ENCODE peak calls at places on chromosomes 2 and 18, in nine cellular contexts. A is astrocyte, S is OCI-LY7, O is heart right ventricle, P is SK-N-SH, Z is bronchial epithelial cell, J is psoas muscle, G is fibroblast of lung, F is cardiac muscle cell. W is an unnamed sample.
A peak's percentile ranks its signal among the peaks of the same experiment; 100 is the strongest.

GRCh38 chr2:99468155-99468554 is 21.7 kb downstream of the REV1 start:
- DNase-seq in Z (no peak), A (peak; percentile 35), F (peak; percentile 23), G (peak; percentile 40), J (no peak), O (no peak), P (no peak), S (no peak), W (no peak)

GRCh38 chr2:63737085-63737701 is 104.5 kb upstream of the UGP2 start:
- DNase-seq in A (no peak), Z (peak; percentile 87), S (no peak), G (no peak), F (no peak), P (no peak), J (no peak), O (no peak), W (no peak)

GRCh38 chr2:134087371-134087921 is 166.4 kb upstream of the MGAT5 start:
- DNase-seq in S (no peak), F (no peak), J (no peak), G (peak; percentile 59), A (peak; percentile 53), P (no peak), O (no peak), Z (no peak), W (no peak)

GRCh38 chr18:67417864-67418523 is 98.5 kb downstream of the DSEL start:
- DNase-seq in J (no peak), Z (peak; percentile 41), G (peak; percentile 52), A (peak; percentile 37), P (no peak), F (no peak), S (no peak), O (no peak), W (no peak)

GRCh38 chr2:24831736-24832421 is 38.7 kb downstream of the CENPO start:
- DNase-seq in P (peak; percentile 50), O (peak; percentile 54), Z (no peak), S (no peak), A (no peak), F (no peak), G (no peak), J (peak; percentile 80), W (no peak)

GRCh38 chr2:128442053-128442751 is 123.5 kb upstream of the HS6ST1 start:
- DNase-seq in F (no peak), G (no peak), P (no peak), Z (no peak), S (no peak), J (no peak), O (no peak), A (no peak), W (no peak)

GRCh38 chr2:98555681-98556080 is 52.6 kb downstream of the COA5 start:
- DNase-seq in P (no peak), A (no peak), F (no peak), G (no peak), Z (no peak), J (no peak), S (no peak), O (no peak), W (no peak)

GRCh38 chr2:240131941-240132650 is 4.0 kb downstream of the COPS9 start:
- DNase-seq in J (peak; percentile 19), Z (no peak), F (no peak), G (no peak), A (no peak), P (no peak), S (no peak), O (no peak), W (no peak)

GRCh38 chr18:44526705-44527415 is 153.8 kb upstream of the SETBP1 start:
- DNase-seq in J (no peak), P (no peak), A (no peak), O (no peak), F (no peak), S (no peak), Z (no peak), G (no peak), W (no peak)

GRCh38 chr18:6644841-6645240 is 84.7 kb upstream of the ARHGAP28 start:
- DNase-seq in F (peak; percentile 41), Z (no peak), J (no peak), G (no peak), O (no peak), S (no peak), A (no peak), P (no peak), W (no peak)

GRCh38 chr18:65817178-65817577 is 66.4 kb downstream of the CDH7 start:
- DNase-seq in F (no peak), S (no peak), A (no peak), Z (no peak), P (no peak), G (no peak), O (no peak), J (no peak), W (no peak)

GRCh38 chr2:106581755-106582430 is 94.7 kb downstream of the CD8B2 start:
- DNase-seq in S (peak; percentile 34), Z (peak; percentile 55), O (peak; percentile 51), A (peak; percentile 41), F (peak; percentile 65), J (peak; percentile 66), G (peak; percentile 56), P (peak; percentile 83), W (peak; percentile 80)

GRCh38 chr2:10889741-10890215 is 22.0 kb upstream of the KCNF1 start:
- DNase-seq in S (no peak), P (peak; percentile 70), J (no peak), O (no peak), G (no peak), A (no peak), F (no peak), Z (peak; percentile 30), W (no peak)

GRCh38 chr2:241509408-241509784 is 1.0 kb upstream of the STK25 start:
- DNase-seq in G (no peak), O (no peak), P (no peak), Z (no peak), F (no peak), A (no peak), S (no peak), J (no peak), W (no peak)

GRCh38 chr2:165067958-165068612 is 112.8 kb upstream of the SLC38A11 start:
- DNase-seq in J (no peak), F (peak; percentile 93), P (peak; percentile 79), G (peak; percentile 74), S (no peak), Z (peak; percentile 13), O (peak; percentile 42), A (peak; percentile 60), W (no peak)

GRCh38 chr2:28618221-28619141 is 122.6 kb downstream of the PLB1 start:
- DNase-seq in J (peak; percentile 44), S (no peak), Z (peak; percentile 78), F (no peak), O (no peak), A (no peak), P (no peak), G (no peak), W (no peak)

DNA sequence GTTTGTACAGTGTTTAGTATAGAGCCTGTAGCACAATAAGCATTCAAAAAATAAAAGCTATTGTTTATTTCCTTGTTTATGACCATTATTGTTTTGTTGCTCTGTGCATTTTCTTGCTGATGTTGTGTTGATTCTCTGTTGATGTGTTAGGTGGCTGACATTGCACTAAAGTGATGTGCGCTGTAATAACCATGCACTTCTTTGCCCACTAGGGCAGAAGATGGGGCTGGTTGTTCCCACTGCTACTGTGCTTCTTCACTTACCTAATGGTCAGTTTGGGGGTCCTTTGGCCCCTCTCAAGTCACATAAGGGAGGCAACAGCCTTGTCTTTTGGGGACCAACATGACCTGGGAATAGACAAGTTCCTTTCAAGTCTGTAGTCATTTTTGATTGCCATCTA is 6.0 kb downstream of the SCG2 start:
- DNase-seq in P (no peak), Z (no peak), A (no peak), F (no peak), G (no peak), O (no peak), J (no peak), S (no peak), W (no peak)
- TF ChIP-seq CTCF in P (peak; percentile 20), Z (no peak), A (no peak), F (no peak), G (no peak), O (no peak), J (no peak), S (no peak), W (no peak)

GRCh38 chr2:74863802-74864248 is 29.9 kb downstream of the HK2 start:
- DNase-seq in S (no peak), Z (no peak), J (no peak), G (no peak), P (no peak), A (no peak), O (no peak), F (peak; percentile 21), W (no peak)

GRCh38 chr2:74862268-74862964 is 28.5 kb downstream of the HK2 start:
- DNase-seq in A (no peak), S (no peak), P (peak; percentile 82), Z (no peak), J (no peak), O (no peak), F (no peak), G (no peak), W (no peak)

GRCh38 chr2:74865770-74866674 is 32.1 kb downstream of the HK2 start:
- DNase-seq in J (no peak), Z (peak; percentile 45), O (no peak), A (no peak), P (no peak), F (no peak), S (no peak), G (no peak), W (no peak)

GRCh38 chr2:74867841-74868658 is 34.1 kb downstream of the HK2 start:
- DNase-seq in Z (no peak), G (peak; percentile 78), S (no peak), J (peak; percentile 75), O (no peak), F (peak; percentile 87), A (peak; percentile 77), P (no peak), W (no peak)

GRCh38 chr2:74864728-74865722 is 31.1 kb downstream of the HK2 start:
- DNase-seq in S (no peak), F (no peak), O (no peak), P (peak; percentile 46), J (peak; percentile 57), G (peak; percentile 80), Z (peak; percentile 85), A (peak; percentile 76), W (no peak)
- TF ChIP-seq CTCF in S (no peak), F (peak; percentile 17), O (no peak), P (no peak), J (no peak), G (no peak), Z (no peak), A (no peak), W (no peak)

DNA sequence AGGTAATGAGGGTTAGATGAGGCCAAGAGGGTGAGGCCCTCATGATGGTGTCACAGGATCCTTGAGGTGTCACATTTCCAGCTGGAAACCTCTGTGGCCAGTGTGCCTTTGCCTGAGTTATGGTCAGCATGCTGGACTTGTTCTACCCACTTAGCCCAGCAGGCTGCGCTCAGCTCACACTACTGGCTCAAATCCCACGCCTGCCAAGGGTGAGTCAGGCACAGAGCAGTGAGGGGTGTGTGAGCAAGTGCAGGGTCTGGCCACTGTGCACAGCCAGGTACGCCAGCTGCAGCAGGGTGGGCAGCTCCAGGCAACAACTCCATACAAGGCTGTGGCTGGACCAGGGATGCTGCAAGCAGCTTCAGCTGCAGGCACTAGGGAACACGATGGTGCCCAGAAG is 616.6 kb upstream of the FSHR start:
- DNase-seq in F (peak; percentile 75), P (peak; percentile 35), Z (peak; percentile 8), G (peak; percentile 9), J (no peak), A (peak; percentile 5), O (peak; percentile 22), S (no peak), W (no peak)
- TF ChIP-seq CTCF in F (peak; percentile 27), P (peak; percentile 44), Z (peak; percentile 34), G (no peak), J (no peak), A (peak; percentile 36), O (peak; percentile 4), S (peak; percentile 13), W (no peak)

GRCh38 chr2:232276084-232276738 is 102.3 kb upstream of the ALPP start:
- DNase-seq in S (no peak), A (no peak), Z (peak; percentile 25), P (no peak), O (no peak), G (no peak), F (no peak), J (no peak), W (no peak)
- TF ChIP-seq CTCF in S (no peak), A (no peak), Z (no peak), P (no peak), O (no peak), G (no peak), F (no peak), J (no peak), W (no peak)

W was measured in ascending aorta.